ENCODE peak calls at places on chromosomes 11 and 22, in ten cellular contexts. A is neuronal stem cell; M is activated B cell treated with CpG ODN at 0.5 μM for 24 hours; B is NCI-H510A treated with DMSO at 0.1 percent for 48 hours; I is activated CD4-positive, alpha-beta T cell treated with anti-CD3 and anti-CD28 coated beads, Interleukin-2, amount 50 U/mL, for 4 hours; G is AG08396; F is prostate gland; U is AG08395; X is lower lobe of right lung; D is NCI-H1092 treated with DMSO at 0.1 percent for 48 hours. T is an unnamed sample.

GRCh38 chr11:47768090-47768620 is 1.0 kb upstream of the FNBP4 start:
- DNase-seq in X (peak), U (peak), M (no peak), D (peak), A (peak), G (peak), B (peak), F (peak), I (no peak), T (no peak)

GRCh38 chr22:39251762-39252460 is 7.1 kb upstream of the PDGFB start:
- DNase-seq in M (no peak), X (no peak), B (no peak), F (peak), A (no peak), I (no peak), U (no peak), D (no peak), G (no peak), T (no peak)

GRCh38 chr11:112085822-112086421 is 634 bp downstream of the TIMM8B start:
- DNase-seq in I (peak), B (no peak), A (no peak), U (peak), D (peak), G (peak), X (no peak), M (no peak), F (peak), T (peak)

GRCh38 chr11:22456993-22457748 is 119.0 kb downstream of the SLC17A6 start:
- DNase-seq in F (peak), M (no peak), X (no peak), B (peak), G (no peak), D (no peak), U (no peak), A (no peak), I (no peak), T (no peak)

GRCh38 chr11:27215471-27216267 is 147.3 kb downstream of the CCDC34 start:
- DNase-seq in D (peak), X (peak), U (no peak), B (peak), G (no peak), M (no peak), F (no peak), I (no peak), A (no peak), T (no peak)

GRCh38 chr11:27253200-27253599 is 109.8 kb downstream of the CCDC34 start:
- DNase-seq in B (no peak), U (no peak), G (no peak), I (no peak), F (no peak), M (no peak), A (no peak), X (no peak), D (no peak), T (no peak)

GRCh38 chr11:120134931-120135228 is 3.0 kb downstream of the TRIM29 start:
- DNase-seq in I (no peak), X (peak), M (no peak), A (no peak), F (peak), D (no peak), U (no peak), B (no peak), G (no peak), T (no peak)

GRCh38 chr22:19942886-19943664 is 1.5 kb upstream of the TXNRD2 start:
- DNase-seq in U (peak), M (no peak), D (no peak), G (peak), X (peak), B (no peak), F (peak), I (no peak), A (no peak), T (no peak)

GRCh38 chr11:73854680-73855079 is 22.0 kb downstream of the COA4 start:
- DNase-seq in M (no peak), D (no peak), F (no peak), X (no peak), I (no peak), A (no peak), U (peak), G (peak), B (no peak), T (no peak)

T was measured in activated T-helper 9 cell treated with anti-CD3 and anti-CD28 coated beads, Interleukin-2, amount 50 U/mL, for 16 hours.